ENCODE peak calls at places on chromosomes 12 and 14, in seven cellular contexts. N is H7, S is HuH-7.5, T is HS-5, B is Right ventricle myocardium superior, D is HEK293T, I is amygdala. J is an unnamed sample.

GRCh38 chr12:124720019-124720686 is 143.5 kb downstream of the SCARB1 start:
- DNase-seq in B (no peak), T (peak; percentile 55), D (peak; percentile 42), N (no peak), I (no peak), S (no peak), J (peak; percentile 86)

GRCh38 chr14:52730708-52731111 is 744 bp downstream of the STYX start:
- DNase-seq in S (peak; percentile 5), N (no peak), D (no peak), T (no peak), B (no peak), I (no peak), J (no peak)

GRCh38 chr12:92234533-92234932 is 88.9 kb upstream of the BTG1 start:
- DNase-seq in D (no peak), T (no peak), N (no peak), I (no peak), B (no peak), S (no peak), J (no peak)

GRCh38 chr14:74217672-74218448 is 21.4 kb upstream of the VSX2 start:
- DNase-seq in D (peak; percentile 97), B (peak; percentile 85), T (peak; percentile 10), N (peak; percentile 98), S (peak; percentile 90), I (no peak), J (no peak)

GRCh38 chr14:103697196-103697595 is 18.1 kb downstream of the XRCC3 start:
- DNase-seq in S (no peak), I (no peak), B (no peak), T (no peak), D (no peak), N (no peak), J (no peak)

GRCh38 chr14:104757238-104757585 is 4.3 kb downstream of the SIVA1 start:
- DNase-seq in I (no peak), S (no peak), B (no peak), D (no peak), N (no peak), T (no peak), J (no peak)

GRCh38 chr12:1319215-1319614 is 275.2 kb downstream of the FBXL14 start:
- DNase-seq in D (no peak), T (peak; percentile 13), B (no peak), I (no peak), N (no peak), S (no peak), J (no peak)

GRCh38 chr14:95507174-95507573 is 9.3 kb downstream of the SYNE3 start:
- DNase-seq in B (peak; percentile 76), S (no peak), T (no peak), D (no peak), I (no peak), N (no peak), J (no peak)

GRCh38 chr14:101619484-101619883 is 58.2 kb downstream of the DIO3 start:
- DNase-seq in I (no peak), D (no peak), N (no peak), B (no peak), T (no peak), S (no peak), J (no peak)

GRCh38 chr12:25151476-25151875 is 43.5 kb downstream of the DNAI7 start:
- DNase-seq in B (no peak), T (peak; percentile 79), S (no peak), I (no peak), D (peak; percentile 17), N (peak; percentile 16), J (peak; percentile 80)

GRCh38 chr14:24903337-24903736 is 146.6 kb downstream of the STXBP6 start:
- DNase-seq in T (peak; percentile 38), I (no peak), N (no peak), D (no peak), S (no peak), B (no peak), J (peak; percentile 13)

GRCh38 chr12:53061404-53062010 is 11.6 kb downstream of the TNS2 start:
- DNase-seq in S (peak; percentile 80), D (no peak), T (no peak), N (peak; percentile 88), I (no peak), B (peak; percentile 58), J (no peak)

GRCh38 chr12:104498211-104498801 is 41.6 kb downstream of the CHST11 start:
- DNase-seq in I (no peak), D (no peak), S (no peak), B (no peak), T (peak; percentile 23), N (no peak), J (no peak)

GRCh38 chr14:102828201-102828600 is 51.0 kb downstream of the TRAF3 start:
- DNase-seq in D (no peak), N (no peak), B (no peak), S (no peak), T (no peak), I (no peak), J (no peak)

GRCh38 chr12:98532687-98533304 is 17.4 kb downstream of the TMPO start:
- DNase-seq in S (no peak), B (no peak), N (peak; percentile 61), I (no peak), D (peak; percentile 52), T (no peak), J (no peak)

GRCh38 chr14:32722631-32723183 is 216.0 kb upstream of the NPAS3 start:
- DNase-seq in B (no peak), D (no peak), T (no peak), S (no peak), N (no peak), I (no peak), J (no peak)

J was measured in epithelial cell of proximal tubule.